ENCODE peak calls at places on chromosome 9, in ten cellular contexts. E is AG09309; V is CD8-positive, alpha-beta T cell; P is fibroblast of pulmonary artery; M is foreskin fibroblast; Z is fibroblast of mammary gland; A is tibial nerve; H is A549; Y is right lobe of liver; J is heart left ventricle. D is an unnamed sample.

GRCh38 chr9:79799691-79800345 is 228.1 kb downstream of the TLE4 start:
- DNase-seq in E (no peak), V (no peak), P (peak), M (no peak), Z (no peak), A (no peak), H (no peak), Y (no peak), J (peak), D (no peak)

GRCh38 chr9:5832543-5833529 is at the start of gene ERMP1:
- DNase-seq in E (peak), V (peak), P (peak), M (peak), Z (peak), A (peak), H (peak), Y (peak), J (peak), D (peak)

GRCh38 chr9:4839470-4839912 is 46.7 kb downstream of the RCL1 start:
- DNase-seq in E (no peak), V (no peak), P (peak), M (peak), Z (peak), A (no peak), H (no peak), Y (peak), J (no peak), D (peak)

GRCh38 chr9:109277451-109277850 is 43.4 kb downstream of the EPB41L4B start:
- DNase-seq in E (no peak), V (no peak), P (no peak), M (no peak), Z (no peak), A (no peak), H (no peak), Y (peak), J (no peak), D (no peak)

GRCh38 chr9:94870793-94871558 is 144.5 kb downstream of the AOPEP start:
- DNase-seq in E (peak), V (peak), P (no peak), M (peak), Z (no peak), A (no peak), H (no peak), Y (no peak), J (peak), D (peak)

GRCh38 chr9:134923466-134923865 is 5.8 kb upstream of the FCN1 start:
- DNase-seq in E (no peak), V (no peak), P (no peak), M (no peak), Z (no peak), A (no peak), H (no peak), Y (no peak), J (peak), D (no peak)

GRCh38 chr9:71191708-71192107 is 70.3 kb upstream of the TRPM3 start:
- DNase-seq in E (no peak), V (no peak), P (no peak), M (no peak), Z (no peak), A (no peak), H (no peak), Y (no peak), J (no peak), D (no peak)

GRCh38 chr9:69499401-69499800 is 172.8 kb downstream of the APBA1 start:
- DNase-seq in E (no peak), V (no peak), P (no peak), M (no peak), Z (no peak), A (no peak), H (no peak), Y (no peak), J (no peak), D (no peak)

GRCh38 chr9:34562136-34562745 is 27.3 kb downstream of the CNTFR start:
- DNase-seq in E (no peak), V (no peak), P (no peak), M (no peak), Z (peak), A (no peak), H (no peak), Y (no peak), J (no peak), D (no peak)

GRCh38 chr9:6630502-6631206 is 14.9 kb downstream of the GLDC start:
- DNase-seq in E (no peak), V (no peak), P (no peak), M (no peak), Z (no peak), A (no peak), H (no peak), Y (no peak), J (no peak), D (no peak)

GRCh38 chr9:967436-967835 is 9.0 kb upstream of the DMRT3 start:
- DNase-seq in E (no peak), V (no peak), P (no peak), M (no peak), Z (no peak), A (no peak), H (no peak), Y (no peak), J (no peak), D (no peak)

GRCh38 chr9:112048924-112049785 is 125.9 kb downstream of the SUSD1 start:
- DNase-seq in E (peak), V (no peak), P (peak), M (peak), Z (peak), A (no peak), H (no peak), Y (no peak), J (no peak), D (peak)

GRCh38 chr9:16138561-16138960 is 585.7 kb downstream of the CCDC171 start:
- DNase-seq in E (no peak), V (no peak), P (no peak), M (no peak), Z (no peak), A (no peak), H (no peak), Y (no peak), J (no peak), D (no peak)

GRCh38 chr9:133761641-133762248 is 23.6 kb upstream of the SARDH start:
- DNase-seq in E (no peak), V (no peak), P (no peak), M (no peak), Z (no peak), A (no peak), H (no peak), Y (no peak), J (no peak), D (no peak)

GRCh38 chr9:134892221-134892620 is 11.6 kb downstream of the FCN2 start:
- DNase-seq in E (no peak), V (no peak), P (no peak), M (no peak), Z (no peak), A (no peak), H (no peak), Y (no peak), J (no peak), D (no peak)

GRCh38 chr9:112755059-112755458 is 4.5 kb downstream of the SNX30 start:
- DNase-seq in E (no peak), V (no peak), P (peak), M (no peak), Z (no peak), A (no peak), H (no peak), Y (no peak), J (no peak), D (peak)

GRCh38 chr9:94576131-94576530 is 17.5 kb downstream of the FBP2 start:
- DNase-seq in E (no peak), V (no peak), P (no peak), M (no peak), Z (no peak), A (no peak), H (no peak), Y (no peak), J (no peak), D (no peak)

GRCh38 chr9:133100518-133101355 is 20.3 kb downstream of the RALGDS start:
- DNase-seq in E (no peak), V (no peak), P (no peak), M (no peak), Z (no peak), A (no peak), H (no peak), Y (peak), J (no peak), D (no peak)

GRCh38 chr9:385818-386398 is 171.2 kb downstream of the DOCK8 start:
- DNase-seq in E (peak), V (no peak), P (peak), M (peak), Z (peak), A (peak), H (peak), Y (no peak), J (peak), D (peak)

GRCh38 chr9:84919498-84919897 is 250.0 kb downstream of the NTRK2 start:
- DNase-seq in E (no peak), V (no peak), P (no peak), M (no peak), Z (no peak), A (no peak), H (no peak), Y (no peak), J (no peak), D (no peak)

GRCh38 chr9:20355022-20355421 is 267.3 kb downstream of the MLLT3 start:
- DNase-seq in E (peak), V (no peak), P (peak), M (peak), Z (peak), A (no peak), H (no peak), Y (no peak), J (no peak), D (peak)

GRCh38 chr9:94643176-94643575 is 3.9 kb upstream of the FBP1 start:
- DNase-seq in E (no peak), V (no peak), P (no peak), M (no peak), Z (no peak), A (no peak), H (no peak), Y (no peak), J (no peak), D (no peak)

GRCh38 chr9:133506653-133507038 is 18.1 kb downstream of the MYMK start:
- DNase-seq in E (peak), V (no peak), P (peak), M (peak), Z (peak), A (peak), H (no peak), Y (peak), J (no peak), D (peak)

GRCh38 chr9:122252796-122253195 is 11.8 kb downstream of the RBM18 start:
- DNase-seq in E (no peak), V (no peak), P (peak), M (no peak), Z (no peak), A (no peak), H (no peak), Y (no peak), J (peak), D (no peak)

GRCh38 chr9:38031594-38031993 is 37.4 kb downstream of the SHB start:
- DNase-seq in E (no peak), V (no peak), P (no peak), M (no peak), Z (no peak), A (no peak), H (no peak), Y (no peak), J (no peak), D (no peak)

GRCh38 chr9:38032266-38032830 is 36.7 kb downstream of the SHB start:
- DNase-seq in E (no peak), V (no peak), P (no peak), M (no peak), Z (no peak), A (no peak), H (no peak), Y (peak), J (no peak), D (no peak)

GRCh38 chr9:38027714-38028113 is 41.3 kb downstream of the SHB start:
- DNase-seq in E (no peak), V (no peak), P (no peak), M (no peak), Z (no peak), A (no peak), H (no peak), Y (no peak), J (no peak), D (no peak)

GRCh38 chr9:38029923-38030638 is 38.9 kb downstream of the SHB start:
- DNase-seq in E (no peak), V (no peak), P (no peak), M (no peak), Z (no peak), A (no peak), H (no peak), Y (no peak), J (no peak), D (no peak)

GRCh38 chr9:38030658-38031057 is 38.4 kb downstream of the SHB start:
- DNase-seq in E (no peak), V (no peak), P (no peak), M (no peak), Z (no peak), A (no peak), H (no peak), Y (no peak), J (no peak), D (no peak)
- TF ChIP-seq CTCF in E (no peak), V (no peak), P (peak), M (no peak), Z (peak), A (no peak), H (no peak), Y (no peak), J (no peak), D (peak)

GRCh38 chr9:107086460-107086859 is 196.6 kb upstream of the RAD23B start:
- DNase-seq in E (no peak), V (no peak), P (no peak), M (no peak), Z (no peak), A (no peak), H (no peak), Y (no peak), J (no peak), D (no peak)

GRCh38 chr9:107090218-107090617 is 192.9 kb upstream of the RAD23B start:
- DNase-seq in E (no peak), V (no peak), P (no peak), M (no peak), Z (no peak), A (no peak), H (no peak), Y (no peak), J (no peak), D (no peak)

GRCh38 chr9:107087256-107087655 is 195.8 kb upstream of the RAD23B start:
- DNase-seq in E (no peak), V (no peak), P (peak), M (peak), Z (no peak), A (no peak), H (no peak), Y (no peak), J (no peak), D (peak)
- TF ChIP-seq CTCF in E (no peak), V (no peak), P (peak), M (no peak), Z (no peak), A (no peak), H (no peak), Y (no peak), J (peak), D (peak)

GRCh38 chr9:137772281-137772873 is 105.2 kb upstream of the CACNA1B start:
- DNase-seq in E (no peak), V (no peak), P (peak), M (no peak), Z (no peak), A (no peak), H (no peak), Y (no peak), J (no peak), D (no peak)
- TF ChIP-seq CTCF in E (peak), V (no peak), P (peak), M (no peak), Z (peak), A (no peak), H (peak), Y (peak), J (no peak), D (no peak)

GRCh38 chr9:130417602-130418001 is 27.2 kb upstream of the ASS1 start:
- DNase-seq in E (no peak), V (no peak), P (no peak), M (no peak), Z (peak), A (no peak), H (no peak), Y (no peak), J (no peak), D (no peak)
- TF ChIP-seq CTCF in E (no peak), V (no peak), P (no peak), M (no peak), Z (no peak), A (no peak), H (peak), Y (no peak), J (no peak), D (no peak)

GRCh38 chr9:37364751-37365360 is 57.6 kb upstream of the GRHPR start:
- DNase-seq in E (no peak), V (no peak), P (no peak), M (no peak), Z (peak), A (no peak), H (no peak), Y (no peak), J (no peak), D (no peak)
- TF ChIP-seq CTCF in E (peak), V (no peak), P (peak), M (peak), Z (peak), A (no peak), H (no peak), Y (no peak), J (no peak), D (peak)

GRCh38 chr9:114591206-114591853 is 3.8 kb downstream of the ATP6V1G1 start:
- DNase-seq in E (no peak), V (no peak), P (peak), M (peak), Z (peak), A (no peak), H (no peak), Y (no peak), J (no peak), D (peak)

GRCh38 chr9:114590328-114590727 is 2.8 kb downstream of the ATP6V1G1 start:
- DNase-seq in E (no peak), V (no peak), P (no peak), M (no peak), Z (no peak), A (no peak), H (no peak), Y (no peak), J (no peak), D (no peak)

GRCh38 chr9:114588671-114589526 is 1.3 kb downstream of the ATP6V1G1 start:
- DNase-seq in E (no peak), V (no peak), P (peak), M (peak), Z (peak), A (no peak), H (no peak), Y (peak), J (no peak), D (peak)

GRCh38 chr9:114594136-114594535 is 6.6 kb downstream of the ATP6V1G1 start:
- DNase-seq in E (no peak), V (no peak), P (no peak), M (no peak), Z (no peak), A (no peak), H (no peak), Y (no peak), J (no peak), D (no peak)

GRCh38 chr9:114592356-114592755 is 4.8 kb downstream of the ATP6V1G1 start:
- DNase-seq in E (no peak), V (peak), P (peak), M (no peak), Z (peak), A (no peak), H (no peak), Y (no peak), J (no peak), D (peak)
- TF ChIP-seq CTCF in E (peak), V (peak), P (peak), M (peak), Z (peak), A (peak), H (no peak), Y (peak), J (peak), D (peak)

GRCh38 chr9:19230356-19231125 is at the start of gene DENND4C:
- DNase-seq in E (peak), V (peak), P (peak), M (peak), Z (peak), A (peak), H (peak), Y (peak), J (peak), D (peak)
- TF ChIP-seq CTCF in E (no peak), V (no peak), P (no peak), M (no peak), Z (no peak), A (no peak), H (peak), Y (peak), J (peak), D (no peak)

GRCh38 chr9:89096807-89097206 is 81.8 kb downstream of the SHC3 start:
- DNase-seq in E (no peak), V (no peak), P (no peak), M (no peak), Z (no peak), A (no peak), H (no peak), Y (no peak), J (no peak), D (no peak)
- TF ChIP-seq CTCF in E (peak), V (no peak), P (no peak), M (no peak), Z (no peak), A (no peak), H (no peak), Y (no peak), J (no peak), D (no peak)

GRCh38 chr9:72843525-72844439 is 109.1 kb downstream of the ALDH1A1 start:
- DNase-seq in E (no peak), V (no peak), P (no peak), M (no peak), Z (no peak), A (no peak), H (peak), Y (no peak), J (no peak), D (no peak)
- TF ChIP-seq CTCF in E (no peak), V (no peak), P (peak), M (no peak), Z (peak), A (no peak), H (peak), Y (peak), J (no peak), D (peak)

DNA sequence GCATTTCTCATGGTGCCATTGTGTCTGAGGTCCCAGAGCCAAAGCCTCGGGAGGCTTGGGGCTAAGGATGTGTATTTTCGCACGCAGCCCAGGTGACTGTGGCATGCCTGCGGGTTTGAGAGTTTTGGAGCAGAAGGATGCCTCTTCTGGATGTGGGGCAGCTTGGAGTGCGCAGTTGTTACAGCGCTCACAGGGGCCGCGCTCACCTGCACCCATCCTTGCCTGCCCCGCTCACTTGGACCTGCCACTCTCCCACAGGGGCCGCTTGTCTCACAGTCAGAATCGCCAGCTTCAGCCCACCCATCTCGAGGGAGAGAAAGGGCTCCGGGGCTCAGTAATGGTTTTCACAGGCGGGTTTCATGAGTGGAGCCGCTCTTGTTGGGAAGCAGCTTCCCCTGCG is 132.9 kb downstream of the MVB12B start:
- DNase-seq in E (no peak), V (no peak), P (no peak), M (no peak), Z (no peak), A (no peak), H (no peak), Y (no peak), J (no peak), D (no peak)
- TF ChIP-seq CTCF in E (no peak), V (no peak), P (no peak), M (no peak), Z (no peak), A (no peak), H (no peak), Y (no peak), J (no peak), D (no peak)